ENCODE peak calls at places on chromosome 12, in eight cellular contexts. Y is HFF-Myc, L is psoas muscle, X is A673, O is transverse colon, F is lung, S is brain microvascular endothelial cell, U is GM06990. B is an unnamed sample.

GRCh38 chr12:130959632-130960031 is 5.9 kb downstream of the ADGRD1 start:
- DNase-seq in S (no peak), Y (no peak), X (no peak), L (no peak), F (no peak), O (no peak), U (no peak), B (no peak)

GRCh38 chr12:126772171-126772864 is 1494.7 kb upstream of the TMEM132C start:
- DNase-seq in S (no peak), L (no peak), Y (peak), O (peak), U (peak), X (peak), F (no peak), B (peak)

GRCh38 chr12:96014932-96015599 is 18.9 kb upstream of the HAL start:
- DNase-seq in Y (no peak), L (no peak), X (no peak), O (no peak), F (no peak), U (no peak), S (no peak), B (no peak)

GRCh38 chr12:57632898-57633825 is at the start of gene B4GALNT1:
- DNase-seq in U (peak), L (peak), Y (no peak), O (peak), S (no peak), F (peak), X (peak), B (no peak)

GRCh38 chr12:16573652-16574077 is 32.3 kb downstream of the LMO3 start:
- DNase-seq in U (no peak), Y (no peak), F (peak), X (peak), L (peak), S (no peak), O (peak), B (peak)

GRCh38 chr12:1656894-1657293 is 27.9 kb downstream of the WNT5B start:
- DNase-seq in U (no peak), O (no peak), L (no peak), X (no peak), F (no peak), S (no peak), Y (no peak), B (no peak)

GRCh38 chr12:105451211-105451610 is 120.7 kb downstream of the C12orf75 start:
- DNase-seq in X (no peak), L (no peak), O (no peak), Y (no peak), U (no peak), F (no peak), S (peak), B (no peak)

GRCh38 chr12:67522222-67522621 is 126.3 kb upstream of the DYRK2 start:
- DNase-seq in F (no peak), S (no peak), Y (no peak), L (no peak), U (no peak), X (no peak), O (no peak), B (no peak)

GRCh38 chr12:53053223-53054111 is 3.6 kb downstream of the TNS2 start:
- DNase-seq in X (no peak), L (peak), Y (no peak), U (no peak), F (peak), S (no peak), O (peak), B (no peak)

GRCh38 chr12:48388938-48389337 is 38.2 kb upstream of the ZNF641 start:
- DNase-seq in F (no peak), L (no peak), U (no peak), Y (no peak), O (no peak), S (no peak), X (no peak), B (no peak)

DNA sequence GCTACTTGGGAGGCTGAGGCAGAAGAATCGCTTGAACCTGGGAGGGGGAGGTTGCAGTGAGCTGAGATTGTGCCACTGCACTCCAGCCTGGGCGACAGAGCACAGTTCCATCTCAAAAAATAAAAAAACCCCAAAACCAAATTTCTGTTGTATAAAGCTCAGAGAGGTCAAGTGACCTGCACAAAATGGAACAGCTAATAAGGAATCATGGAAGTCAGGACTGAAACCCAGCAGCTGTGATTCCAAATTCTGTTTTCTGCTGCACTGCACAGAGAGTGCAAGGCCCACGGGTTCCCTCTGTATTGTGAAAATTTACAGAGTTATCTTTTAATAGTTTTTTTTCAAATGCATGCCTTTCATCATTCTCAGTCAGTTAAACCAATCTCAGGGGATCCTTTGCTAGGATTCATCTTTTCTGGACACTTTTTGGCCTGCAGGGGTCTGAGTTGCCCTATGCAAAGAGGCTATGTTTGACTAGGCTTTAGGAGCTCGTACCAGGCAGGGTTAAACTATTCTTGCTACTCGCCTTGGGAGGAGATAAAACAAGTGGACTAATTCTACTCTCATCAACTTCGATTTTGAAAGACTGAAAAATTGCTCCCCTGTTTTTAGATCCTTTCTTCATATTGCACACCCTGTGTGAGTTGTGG is 26.1 kb upstream of the AACS start:
- DNase-seq in X (no peak), S (no peak), U (no peak), L (no peak), O (no peak), Y (no peak), F (no peak), B (no peak)
- TF ChIP-seq CTCF in X (no peak), S (peak), U (no peak), L (no peak), O (no peak), Y (no peak), F (no peak), B (no peak)

GRCh38 chr12:25775968-25776367 is 182.5 kb upstream of the RASSF8 start:
- DNase-seq in O (no peak), L (no peak), X (peak), U (no peak), S (peak), F (no peak), Y (peak), B (no peak)
- TF ChIP-seq CTCF in O (no peak), L (no peak), X (no peak), U (no peak), S (no peak), F (no peak), Y (no peak), B (no peak)

GRCh38 chr12:92603741-92604432 is 98.9 kb upstream of the PLEKHG7 start:
- DNase-seq in S (peak), L (no peak), O (no peak), X (no peak), U (no peak), Y (no peak), F (no peak), B (no peak)
- TF ChIP-seq CTCF in S (peak), L (no peak), O (no peak), X (peak), U (no peak), Y (peak), F (no peak), B (no peak)

DNA sequence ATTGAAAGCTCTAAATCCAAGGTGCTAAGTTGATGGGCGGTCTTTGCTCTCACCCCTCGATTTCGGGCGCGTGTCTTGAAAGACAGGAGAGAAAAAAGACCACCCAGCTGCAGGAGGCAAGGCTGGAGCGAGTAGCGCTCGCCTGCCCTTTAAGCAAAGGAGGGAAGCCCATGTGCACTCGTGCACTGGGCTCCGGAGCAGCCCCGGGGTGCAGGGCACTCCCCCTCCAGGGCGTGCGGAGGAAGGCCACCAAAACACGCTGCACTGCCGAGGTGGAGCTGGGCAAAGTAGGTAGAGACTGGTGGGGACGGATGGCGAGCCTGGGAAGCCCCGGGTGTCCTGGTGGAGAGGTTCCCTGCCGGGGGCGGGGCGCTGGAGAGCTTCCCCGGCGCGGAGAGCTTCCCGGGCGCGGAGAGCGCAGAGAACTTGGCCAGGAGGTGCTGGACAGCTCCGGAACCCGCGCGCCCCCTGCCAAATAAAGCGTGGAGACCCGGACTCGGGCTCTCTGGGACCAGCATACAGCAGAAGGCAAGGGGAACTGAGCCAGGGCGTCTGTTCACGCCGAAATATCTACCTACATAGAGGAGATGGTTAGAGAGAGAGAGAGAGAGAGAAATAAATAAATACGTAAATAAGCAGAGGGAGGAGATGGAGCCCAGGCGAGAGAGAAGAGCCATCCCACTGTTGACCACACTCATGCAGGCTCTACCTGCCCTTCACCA is 600 bp upstream of the NELL2 start:
- DNase-seq in X (peak), L (peak), O (no peak), U (peak), S (no peak), F (peak), Y (no peak), B (no peak)
- TF ChIP-seq CTCF in X (peak), L (no peak), O (no peak), U (peak), S (peak), F (no peak), Y (no peak), B (no peak)

GRCh38 chr12:3658327-3659163 is 94.4 kb downstream of the CRACR2A start:
- DNase-seq in F (no peak), O (peak), U (no peak), L (no peak), X (peak), Y (no peak), S (peak), B (peak)

GRCh38 chr12:3651585-3652424 is 101.1 kb downstream of the CRACR2A start:
- DNase-seq in X (no peak), U (no peak), F (no peak), L (no peak), O (no peak), S (no peak), Y (no peak), B (no peak)

GRCh38 chr12:3661028-3661427 is 91.9 kb downstream of the CRACR2A start:
- DNase-seq in F (no peak), X (no peak), O (no peak), S (no peak), Y (no peak), L (no peak), U (no peak), B (peak)

GRCh38 chr12:3656946-3657622 is 95.8 kb downstream of the CRACR2A start:
- DNase-seq in F (no peak), O (no peak), X (no peak), U (no peak), L (no peak), S (no peak), Y (no peak), B (no peak)

DNA sequence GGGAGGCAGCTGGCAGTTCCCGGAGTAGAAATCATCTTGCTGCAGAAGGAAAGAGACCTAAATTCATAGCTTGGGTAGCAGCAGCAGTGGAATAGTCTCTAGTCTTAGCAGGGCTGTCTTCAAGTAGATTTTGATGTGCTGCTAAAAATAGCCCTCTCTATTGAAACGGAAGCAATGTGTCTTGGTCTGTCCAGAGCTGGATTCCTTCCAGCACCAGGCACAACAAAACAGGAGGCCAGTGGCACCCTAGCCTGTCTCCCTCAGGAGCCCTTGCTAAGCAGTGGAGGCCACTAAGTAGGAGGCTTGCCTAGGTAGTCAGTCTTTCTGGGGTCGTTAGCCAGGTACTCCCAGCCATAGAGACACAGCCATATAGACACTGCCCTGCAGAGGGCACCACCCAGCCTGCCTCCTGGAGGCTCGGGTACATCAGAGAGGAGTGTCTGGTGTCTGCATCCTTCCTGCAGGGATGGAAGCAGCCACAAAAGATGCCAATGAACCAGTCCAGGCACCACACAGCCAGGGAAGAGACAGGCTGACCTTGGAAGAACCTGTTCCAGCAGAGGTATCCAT is 97.5 kb downstream of the CRACR2A start:
- DNase-seq in F (no peak), S (no peak), U (no peak), O (no peak), L (no peak), Y (no peak), X (peak), B (no peak)
- TF ChIP-seq CTCF in F (no peak), S (peak), U (peak), O (peak), L (peak), Y (peak), X (peak), B (no peak)

GRCh38 chr12:13000616-13000934 is 510 bp upstream of the HEBP1 start:
- DNase-seq in L (no peak), O (no peak), S (no peak), X (no peak), F (no peak), U (no peak), Y (no peak), B (peak)

GRCh38 chr12:13000935-13001724 is 1.1 kb upstream of the HEBP1 start:
- DNase-seq in Y (no peak), L (peak), F (peak), S (no peak), X (peak), U (peak), O (peak), B (peak)

GRCh38 chr12:13001725-13002040 is 1.6 kb upstream of the HEBP1 start:
- DNase-seq in X (no peak), O (no peak), Y (no peak), S (no peak), F (no peak), L (no peak), U (no peak), B (no peak)

GRCh38 chr12:12999276-12999958 is 648 bp downstream of the HEBP1 start:
- DNase-seq in F (no peak), L (no peak), S (no peak), Y (no peak), X (no peak), U (no peak), O (peak), B (peak)

GRCh38 chr12:12999959-13000615 is at the start of gene HEBP1:
- DNase-seq in X (peak), S (peak), U (peak), O (peak), F (peak), L (peak), Y (peak), B (peak)
- TF ChIP-seq CTCF in X (no peak), S (no peak), U (no peak), O (no peak), F (no peak), L (no peak), Y (no peak), B (no peak)

GRCh38 chr12:26938660-26939185 is 453 bp downstream of the FGFR1OP2 start:
- DNase-seq in S (no peak), L (no peak), F (peak), Y (no peak), O (no peak), X (no peak), U (no peak), B (no peak)

GRCh38 chr12:26941251-26941650 is 3.0 kb downstream of the FGFR1OP2 start:
- DNase-seq in U (no peak), L (no peak), F (no peak), O (no peak), Y (no peak), S (no peak), X (no peak), B (no peak)

GRCh38 chr12:26939192-26939832 is 1.0 kb downstream of the FGFR1OP2 start:
- DNase-seq in X (no peak), U (no peak), S (no peak), Y (no peak), O (no peak), L (no peak), F (no peak), B (no peak)

GRCh38 chr12:26939953-26940352 is 1.7 kb downstream of the FGFR1OP2 start:
- DNase-seq in Y (no peak), O (no peak), F (no peak), U (no peak), S (no peak), X (no peak), L (no peak), B (no peak)

GRCh38 chr12:26940820-26941219 is 2.5 kb downstream of the FGFR1OP2 start:
- DNase-seq in U (no peak), S (peak), O (no peak), X (no peak), Y (no peak), L (no peak), F (no peak), B (no peak)
- TF ChIP-seq CTCF in U (no peak), S (no peak), O (no peak), X (no peak), Y (no peak), L (no peak), F (no peak), B (no peak)

GRCh38 chr12:110122929-110123328 is 1.2 kb upstream of the IFT81 start:
- DNase-seq in F (no peak), O (no peak), U (no peak), X (no peak), Y (no peak), L (no peak), S (no peak), B (no peak)

GRCh38 chr12:110120878-110121277 is 3.3 kb upstream of the IFT81 start:
- DNase-seq in L (no peak), F (no peak), O (no peak), X (no peak), U (no peak), Y (no peak), S (no peak), B (no peak)

GRCh38 chr12:110123861-110124183 is 335 bp upstream of the IFT81 start:
- DNase-seq in F (no peak), S (no peak), X (no peak), U (no peak), O (no peak), Y (no peak), L (no peak), B (no peak)

GRCh38 chr12:110126557-110126956 is 2.4 kb downstream of the IFT81 start:
- DNase-seq in L (no peak), S (no peak), U (no peak), Y (no peak), F (no peak), X (no peak), O (no peak), B (no peak)

GRCh38 chr12:110124184-110124995 is at the start of gene IFT81:
- DNase-seq in Y (no peak), X (peak), F (peak), O (peak), L (peak), S (peak), U (peak), B (peak)
- TF ChIP-seq CTCF in Y (no peak), X (no peak), F (no peak), O (no peak), L (no peak), S (no peak), U (no peak), B (no peak)

B was measured in pancreas.